ENCODE peak calls at places on chromosomes 4 and X, in four cellular contexts. F is sigmoid colon, Y is fibroblast of lung, N is mesendoderm. V is an unnamed sample.

GRCh38 chrX:123476636-123477219 is 256.1 kb downstream of the THOC2 start:
- DNase-seq in F (no peak), Y (peak; percentile 3), N (peak; percentile 31), V (no peak)

GRCh38 chrX:153953342-153953830 is 8.9 kb upstream of the RENBP start:
- DNase-seq in F (peak; percentile 93), Y (peak; percentile 47), N (peak; percentile 65), V (no peak)

GRCh38 chr4:87118826-87119225 is 101.6 kb downstream of the KLHL8 start:
- DNase-seq in F (no peak), Y (peak; percentile 89), N (peak; percentile 55), V (no peak)

GRCh38 chr4:174713821-174714220 is 115.2 kb downstream of the GLRA3 start:
- DNase-seq in F (no peak), Y (peak; percentile 17), N (peak; percentile 47), V (no peak)

GRCh38 chr4:149279790-149280189 is 535.9 kb downstream of the IQCM start:
- DNase-seq in F (no peak), Y (peak; percentile 69), N (no peak), V (no peak)

GRCh38 chrX:15301924-15302323 is 13.5 kb downstream of the ASB11 start:
- DNase-seq in F (peak; percentile 81), Y (no peak), N (peak; percentile 0), V (no peak)

GRCh38 chr4:187309456-187309855 is 585.8 kb upstream of the FAT1 start:
- DNase-seq in F (no peak), Y (peak; percentile 70), N (no peak), V (no peak)

GRCh38 chr4:81120055-81120454 is 89.5 kb downstream of the BMP3 start:
- DNase-seq in F (no peak), Y (no peak), N (no peak), V (no peak)

GRCh38 chr4:18318682-18319410 is 297.3 kb upstream of the LCORL start:
- DNase-seq in F (no peak), Y (no peak), N (no peak), V (no peak)

GRCh38 chr4:72006576-72006975 is 25.2 kb upstream of the NPFFR2 start:
- DNase-seq in F (no peak), Y (peak; percentile 91), N (no peak), V (no peak)

GRCh38 chr4:87978656-87979055 is 3.1 kb downstream of the SPP1 start:
- DNase-seq in F (no peak), Y (peak; percentile 62), N (no peak), V (no peak)

GRCh38 chrX:40105016-40105790 is 7.4 kb upstream of the BCOR start:
- DNase-seq in F (no peak), Y (peak; percentile 51), N (peak; percentile 57), V (no peak)

GRCh38 chrX:53440101-53440500 is 5.9 kb upstream of the HSD17B10 start:
- DNase-seq in F (no peak), Y (no peak), N (no peak), V (no peak)

GRCh38 chrX:123626962-123627361 is 105.9 kb downstream of the THOC2 start:
- DNase-seq in F (no peak), Y (peak; percentile 87), N (no peak), V (peak; percentile 51)

GRCh38 chrX:151765026-151765425 is 30.5 kb downstream of the CNGA2 start:
- DNase-seq in F (no peak), Y (no peak), N (no peak), V (no peak)

GRCh38 chr4:158721680-158722079 is 1.5 kb downstream of the PPID start:
- DNase-seq in F (no peak), Y (no peak), N (no peak), V (no peak)
- H3K4me3 ChIP-seq in F (no peak overlapping the region), Y (no peak overlapping the region), N (no peak overlapping the region), V (no peak overlapping the region)

DNA sequence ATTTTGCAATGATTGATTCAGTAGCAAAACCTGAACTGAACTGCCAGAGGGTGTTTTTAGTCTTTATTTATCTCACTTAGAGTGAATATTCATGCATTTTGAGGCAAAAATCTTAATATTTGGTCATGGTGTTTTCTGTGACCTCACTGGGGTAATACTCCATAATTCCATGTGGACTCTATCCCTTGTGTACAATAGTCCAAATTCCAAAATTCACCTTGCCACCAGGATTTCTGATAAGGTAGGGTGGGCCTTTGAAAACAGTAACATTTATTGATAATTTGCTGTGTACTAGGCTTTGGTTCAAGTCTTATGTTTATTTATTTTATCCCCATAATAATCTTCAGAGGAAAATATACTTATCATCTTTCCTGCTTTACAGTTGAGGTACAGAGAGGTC is 68.4 kb upstream of the PDE5A start:
- DNase-seq in F (no peak), Y (no peak), N (no peak), V (no peak)
- H3K4me3 ChIP-seq in F (no peak overlapping the region), Y (no peak overlapping the region), N (no peak overlapping the region), V (no peak overlapping the region)

GRCh38 chr4:134540588-134540987 is 339.0 kb upstream of the PABPC4L start:
- DNase-seq in F (no peak), Y (no peak), N (no peak), V (no peak)
- H3K4me3 ChIP-seq in F (no peak overlapping the region), Y (no peak overlapping the region), N (no peak overlapping the region), V (no peak overlapping the region)

DNA sequence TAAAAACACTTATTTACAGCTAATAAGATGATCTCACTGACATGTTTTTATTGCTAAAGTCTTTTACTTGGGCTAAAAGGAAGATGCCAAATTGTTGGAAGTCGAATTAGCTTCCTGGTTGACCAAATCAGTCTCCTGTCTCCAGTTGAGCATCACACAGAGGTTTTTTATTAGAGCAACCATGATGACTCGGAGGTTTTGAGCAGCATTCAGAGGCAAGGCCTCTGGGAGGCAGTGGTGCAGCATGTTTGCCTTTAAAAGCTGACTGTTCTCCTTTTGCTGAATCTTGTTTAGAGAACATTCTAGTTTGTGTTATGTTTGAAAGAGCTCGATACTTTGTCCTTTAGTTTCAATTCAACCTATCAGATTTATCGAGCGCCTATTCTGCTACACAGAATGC is 2.1 kb downstream of the UCHL1 start:
- DNase-seq in F (no peak), Y (peak; percentile 72), N (peak; percentile 88), V (peak; percentile 16)
- H3K4me3 ChIP-seq in F (no peak overlapping the region), Y (no peak overlapping the region), N (no peak overlapping the region), V (peak overlapping the region; percentile 74)

V was measured in AG04449.